ENCODE peak calls at places on chromosomes 12 and 14, in ten cellular contexts. I is tibial artery; Q is Panc1; P is AG08396; X is kidney tubule cell; W is cardiac fibroblast; J is aorta; V is stimulated activated CD4-positive, alpha-beta T cell treated with anti-CD3 and anti-CD28 coated beads, Interleukin-15, amount 100 ng/mL, for 1 hour; D is SW480; S is CD4-positive, alpha-beta T cell. G is an unnamed sample.

GRCh38 chr12:85441740-85442139 is 161.7 kb downstream of the ALX1 start:
- DNase-seq in I (no peak), W (peak), V (no peak), J (no peak), S (no peak), X (no peak), D (no peak), P (no peak), Q (no peak), G (peak)

GRCh38 chr12:11767029-11767724 is 117.7 kb downstream of the ETV6 start:
- DNase-seq in W (no peak), X (no peak), P (no peak), D (no peak), J (no peak), S (no peak), Q (no peak), I (no peak), V (no peak), G (no peak)

GRCh38 chr14:105221598-105222178 is 26.6 kb upstream of the BTBD6 start:
- DNase-seq in D (no peak), Q (no peak), S (no peak), X (no peak), V (no peak), I (no peak), W (no peak), J (no peak), P (no peak), G (no peak)

GRCh38 chr12:62032838-62033237 is 227.4 kb upstream of the USP15 start:
- DNase-seq in J (no peak), X (no peak), I (no peak), S (no peak), P (no peak), W (no peak), V (no peak), Q (no peak), D (no peak), G (no peak)

GRCh38 chr12:91434081-91434480 is 251.5 kb upstream of the DCN start:
- DNase-seq in I (no peak), W (no peak), J (no peak), V (no peak), Q (no peak), X (no peak), S (no peak), D (no peak), P (no peak), G (no peak)

GRCh38 chr12:46209914-46210834 is 58.7 kb downstream of the SLC38A1 start:
- DNase-seq in W (peak), P (no peak), Q (no peak), J (no peak), X (peak), V (peak), S (peak), D (peak), I (no peak), G (no peak)

GRCh38 chr14:76261371-76261811 is 109.7 kb downstream of the GPATCH2L start:
- DNase-seq in D (peak), J (no peak), S (no peak), V (no peak), I (no peak), W (peak), Q (no peak), X (no peak), P (no peak), G (no peak)

GRCh38 chr12:121465921-121466799 is 66.2 kb downstream of the RNF34 start:
- DNase-seq in D (peak), S (no peak), V (peak), P (peak), I (no peak), X (peak), W (peak), J (no peak), Q (no peak), G (peak)

GRCh38 chr12:90360300-90360699 is 594.7 kb downstream of the CCER1 start:
- DNase-seq in P (no peak), S (no peak), D (no peak), X (peak), W (no peak), J (no peak), I (no peak), Q (no peak), V (no peak), G (no peak)

GRCh38 chr12:47785887-47786661 is 13.0 kb downstream of the SLC48A1 start:
- DNase-seq in V (no peak), J (no peak), D (no peak), Q (no peak), W (no peak), S (no peak), X (no peak), P (no peak), I (no peak), G (no peak)

GRCh38 chr12:21992823-21993222 is 51.6 kb upstream of the ABCC9 start:
- DNase-seq in X (no peak), J (no peak), P (no peak), D (no peak), I (no peak), W (peak), Q (no peak), V (no peak), S (no peak), G (peak)

GRCh38 chr14:69559581-69560011 is 15.1 kb downstream of the CCDC177 start:
- DNase-seq in Q (no peak), X (no peak), W (no peak), S (no peak), J (no peak), I (no peak), P (no peak), D (no peak), V (no peak), G (no peak)

GRCh38 chr14:105333020-105333490 is 18.5 kb downstream of the PACS2 start:
- DNase-seq in S (no peak), P (no peak), J (no peak), X (no peak), I (no peak), Q (no peak), V (no peak), W (no peak), D (no peak), G (no peak)

GRCh38 chr14:72714094-72714493 is 179.8 kb downstream of the DPF3 start:
- DNase-seq in W (no peak), D (no peak), Q (no peak), V (no peak), J (no peak), S (no peak), P (no peak), I (no peak), X (no peak), G (no peak)

GRCh38 chr12:68539615-68539952 is 71.1 kb upstream of the RAP1B start:
- DNase-seq in P (no peak), J (no peak), X (no peak), Q (no peak), D (no peak), V (no peak), W (no peak), I (no peak), S (no peak), G (no peak)

GRCh38 chr12:66693901-66694513 is 15.1 kb upstream of the GRIP1 start:
- DNase-seq in J (no peak), P (peak), X (peak), I (no peak), S (no peak), W (peak), D (peak), Q (peak), V (no peak), G (peak)

GRCh38 chr14:50039734-50040400 is 76.5 kb downstream of the VCPKMT start:
- DNase-seq in P (no peak), D (peak), I (peak), S (no peak), W (peak), X (peak), V (no peak), J (no peak), Q (no peak), G (peak)

GRCh38 chr14:75113932-75114539 is 12.8 kb downstream of the NEK9 start:
- DNase-seq in I (no peak), Q (no peak), W (no peak), V (no peak), J (no peak), X (no peak), D (no peak), S (no peak), P (no peak), G (no peak)

GRCh38 chr12:124861492-124861891 is 2.2 kb downstream of the SCARB1 start:
- DNase-seq in X (no peak), J (peak), S (no peak), V (no peak), D (no peak), P (no peak), Q (no peak), I (peak), W (peak), G (peak)

GRCh38 chr12:107586256-107586970 is 99.2 kb upstream of the PWP1 start:
- DNase-seq in D (no peak), X (peak), V (no peak), P (no peak), J (no peak), Q (no peak), W (no peak), S (no peak), I (no peak), G (no peak)

GRCh38 chr12:54970741-54971140 is 13.8 kb downstream of the TESPA1 start:
- DNase-seq in S (no peak), X (no peak), Q (no peak), D (no peak), I (no peak), W (no peak), J (no peak), V (no peak), P (no peak), G (no peak)

GRCh38 chr12:7319934-7320333 is 16.1 kb downstream of the ACSM4 start:
- DNase-seq in D (no peak), V (no peak), P (no peak), I (no peak), J (no peak), X (no peak), W (peak), Q (no peak), S (no peak), G (peak)

GRCh38 chr12:90331821-90332220 is 623.2 kb downstream of the CCER1 start:
- DNase-seq in Q (no peak), D (no peak), V (no peak), P (no peak), X (no peak), I (no peak), S (no peak), J (no peak), W (no peak), G (no peak)

GRCh38 chr12:92570056-92570753 is 132.6 kb upstream of the PLEKHG7 start:
- DNase-seq in S (peak), V (no peak), W (peak), I (peak), P (peak), D (peak), X (peak), J (no peak), Q (peak), G (peak)

GRCh38 chr12:32377344-32378000 is 21.9 kb upstream of the FGD4 start:
- DNase-seq in Q (no peak), P (no peak), S (no peak), I (no peak), D (no peak), X (no peak), V (no peak), J (no peak), W (no peak), G (no peak)

GRCh38 chr12:561908-562593 is 101.2 kb downstream of the NINJ2 start:
- DNase-seq in V (no peak), I (peak), Q (no peak), D (no peak), S (no peak), X (no peak), J (no peak), W (no peak), P (no peak), G (no peak)

GRCh38 chr14:102078344-102078743 is 8.5 kb downstream of the HSP90AA1 start:
- DNase-seq in W (no peak), V (no peak), J (peak), I (no peak), X (no peak), D (no peak), P (no peak), Q (no peak), S (no peak), G (no peak)

GRCh38 chr14:75427482-75428229 is at the start of gene JDP2:
- DNase-seq in D (peak), W (peak), P (peak), Q (no peak), I (peak), V (peak), J (peak), S (peak), X (peak), G (peak)

GRCh38 chr14:35708072-35708471 is 101.0 kb downstream of the RALGAPA1 start:
- DNase-seq in V (no peak), W (no peak), P (no peak), I (no peak), X (peak), Q (no peak), J (no peak), D (no peak), S (no peak), G (no peak)

GRCh38 chr14:44497148-44497547 is 9.9 kb downstream of the FSCB start:
- DNase-seq in Q (no peak), P (no peak), I (no peak), D (no peak), X (no peak), J (no peak), V (no peak), W (no peak), S (no peak), G (no peak)

GRCh38 chr12:636632-637031 is 26.6 kb downstream of the NINJ2 start:
- DNase-seq in W (no peak), Q (no peak), J (no peak), D (no peak), X (no peak), P (no peak), V (no peak), S (no peak), I (no peak), G (no peak)

GRCh38 chr12:26869908-26870459 is 37.0 kb upstream of the ITPR2 start:
- DNase-seq in S (no peak), I (no peak), Q (no peak), D (no peak), W (no peak), P (no peak), J (no peak), V (no peak), X (no peak), G (no peak)

GRCh38 chr12:12620730-12621315 is 9.1 kb downstream of the CREBL2 start:
- DNase-seq in X (no peak), D (no peak), V (no peak), W (no peak), P (no peak), J (no peak), Q (no peak), S (no peak), I (no peak), G (no peak)

G was measured in HT-29.